ENCODE peak calls at places on chromosome 18, in five cellular contexts. X is GM23338, Z is HCT116, T is MM.1S, W is hepatocyte. E is an unnamed sample.

GRCh38 chr18:58397385-58398132 is 231.3 kb downstream of the ALPK2 start:
- DNase-seq in X (no peak), Z (no peak), T (no peak), W (no peak), E (no peak)

GRCh38 chr18:57738078-57738477 is 65.0 kb downstream of the ATP8B1 start:
- DNase-seq in X (no peak), Z (no peak), T (no peak), W (no peak), E (peak)

GRCh38 chr18:68549257-68549871 is 165.5 kb downstream of the TMX3 start:
- DNase-seq in X (no peak), Z (no peak), T (no peak), W (no peak), E (peak)

GRCh38 chr18:13308369-13308768 is 89.8 kb downstream of the LDLRAD4 start:
- DNase-seq in X (no peak), Z (no peak), T (no peak), W (no peak), E (no peak)

GRCh38 chr18:33210575-33211189 is 229.8 kb downstream of the CCDC178 start:
- DNase-seq in X (peak), Z (no peak), T (peak), W (peak), E (peak)

GRCh38 chr18:46152808-46153617 is 48.8 kb downstream of the HAUS1 start:
- DNase-seq in X (peak), Z (no peak), T (no peak), W (no peak), E (peak)

GRCh38 chr18:70279470-70279869 is 9.4 kb upstream of the SOCS6 start:
- DNase-seq in X (no peak), Z (no peak), T (no peak), W (no peak), E (no peak)

GRCh38 chr18:60059216-60059615 is 159.4 kb downstream of the PMAIP1 start:
- DNase-seq in X (no peak), Z (no peak), T (no peak), W (no peak), E (no peak)

GRCh38 chr18:25111382-25112070 is 240.4 kb downstream of the ZNF521 start:
- DNase-seq in X (peak), Z (no peak), T (no peak), W (no peak), E (no peak)

GRCh38 chr18:73893879-73894278 is 253.8 kb downstream of the FBXO15 start:
- DNase-seq in X (no peak), Z (no peak), T (no peak), W (no peak), E (no peak)

GRCh38 chr18:63604791-63605567 is 17.8 kb downstream of the SERPINB13 start:
- DNase-seq in X (no peak), Z (peak), T (no peak), W (no peak), E (peak)

GRCh38 chr18:67525328-67526110 is 9.0 kb upstream of the DSEL start:
- DNase-seq in X (peak), Z (no peak), T (no peak), W (peak), E (peak)

GRCh38 chr18:78192044-78192443 is 787.6 kb upstream of the SALL3 start:
- DNase-seq in X (no peak), Z (no peak), T (peak), W (peak), E (no peak)
- TF ChIP-seq EZH2phosphoT487 in X (no peak), Z (no peak), T (no peak), W (no peak), E (no peak)

GRCh38 chr18:10453261-10453884 is 1.1 kb upstream of the APCDD1 start:
- DNase-seq in X (no peak), Z (no peak), T (no peak), W (no peak), E (peak)

GRCh38 chr18:10455726-10456453 is 1.5 kb downstream of the APCDD1 start:
- DNase-seq in X (peak), Z (no peak), T (no peak), W (peak), E (no peak)

GRCh38 chr18:10456718-10457499 is 2.5 kb downstream of the APCDD1 start:
- DNase-seq in X (no peak), Z (no peak), T (no peak), W (no peak), E (no peak)

GRCh38 chr18:10453885-10454772 is at the start of gene APCDD1:
- DNase-seq in X (peak), Z (no peak), T (no peak), W (peak), E (peak)

DNA sequence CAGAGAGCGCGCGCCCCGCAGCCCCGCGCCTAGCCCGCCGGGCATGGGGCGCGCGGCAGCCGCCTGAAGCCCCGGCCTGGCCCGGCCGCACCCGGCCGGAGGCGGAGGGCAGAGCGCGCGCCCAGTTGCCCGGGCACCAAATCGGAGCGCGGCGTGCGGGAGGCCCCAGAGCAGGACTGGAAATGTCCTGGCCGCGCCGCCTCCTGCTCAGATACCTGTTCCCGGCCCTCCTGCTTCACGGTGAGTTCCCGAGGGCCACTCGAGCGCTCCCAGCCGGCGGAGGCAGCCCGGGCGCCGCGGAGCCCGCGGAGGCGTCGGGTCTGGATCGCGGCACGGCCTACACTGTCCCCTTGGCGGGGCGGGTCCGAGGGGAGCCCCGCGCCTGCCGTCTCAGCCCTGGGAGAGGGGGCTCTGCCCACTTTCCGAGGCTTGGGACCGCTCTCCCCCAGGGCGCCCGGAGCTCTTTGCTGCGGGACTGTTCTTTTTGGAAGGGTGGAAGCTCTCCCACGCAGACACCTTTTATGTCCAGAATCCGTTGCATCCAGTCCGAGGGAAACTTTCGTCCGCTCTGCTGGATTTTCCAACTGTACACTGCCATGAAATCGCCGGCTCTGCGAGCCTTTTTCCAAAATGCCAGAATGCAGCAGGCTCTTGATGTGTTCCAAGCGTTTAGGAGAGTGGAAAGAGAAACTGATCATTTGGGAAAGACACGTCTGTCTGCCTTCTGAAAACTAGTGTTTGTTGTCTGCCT is 540 bp downstream of the APCDD1 start:
- DNase-seq in X (peak), Z (no peak), T (peak), W (peak), E (peak)
- TF ChIP-seq EZH2 in X (peak), Z (no peak), T (no peak), W (no peak), E (no peak)

GRCh38 chr18:484749-485464 is 15.6 kb downstream of the COLEC12 start:
- DNase-seq in X (no peak), Z (no peak), T (no peak), W (no peak), E (no peak)
- TF ChIP-seq EZH2phosphoT487 in X (no peak), Z (no peak), T (no peak), W (no peak), E (no peak)

GRCh38 chr18:7116832-7117389 is 686 bp downstream of the LAMA1 start:
- DNase-seq in X (peak), Z (no peak), T (no peak), W (peak), E (peak)

GRCh38 chr18:7122376-7122775 is 4.8 kb upstream of the LAMA1 start:
- DNase-seq in X (no peak), Z (no peak), T (no peak), W (no peak), E (no peak)

GRCh38 chr18:7116001-7116831 is 1.4 kb downstream of the LAMA1 start:
- DNase-seq in X (peak), Z (no peak), T (no peak), W (peak), E (peak)

DNA sequence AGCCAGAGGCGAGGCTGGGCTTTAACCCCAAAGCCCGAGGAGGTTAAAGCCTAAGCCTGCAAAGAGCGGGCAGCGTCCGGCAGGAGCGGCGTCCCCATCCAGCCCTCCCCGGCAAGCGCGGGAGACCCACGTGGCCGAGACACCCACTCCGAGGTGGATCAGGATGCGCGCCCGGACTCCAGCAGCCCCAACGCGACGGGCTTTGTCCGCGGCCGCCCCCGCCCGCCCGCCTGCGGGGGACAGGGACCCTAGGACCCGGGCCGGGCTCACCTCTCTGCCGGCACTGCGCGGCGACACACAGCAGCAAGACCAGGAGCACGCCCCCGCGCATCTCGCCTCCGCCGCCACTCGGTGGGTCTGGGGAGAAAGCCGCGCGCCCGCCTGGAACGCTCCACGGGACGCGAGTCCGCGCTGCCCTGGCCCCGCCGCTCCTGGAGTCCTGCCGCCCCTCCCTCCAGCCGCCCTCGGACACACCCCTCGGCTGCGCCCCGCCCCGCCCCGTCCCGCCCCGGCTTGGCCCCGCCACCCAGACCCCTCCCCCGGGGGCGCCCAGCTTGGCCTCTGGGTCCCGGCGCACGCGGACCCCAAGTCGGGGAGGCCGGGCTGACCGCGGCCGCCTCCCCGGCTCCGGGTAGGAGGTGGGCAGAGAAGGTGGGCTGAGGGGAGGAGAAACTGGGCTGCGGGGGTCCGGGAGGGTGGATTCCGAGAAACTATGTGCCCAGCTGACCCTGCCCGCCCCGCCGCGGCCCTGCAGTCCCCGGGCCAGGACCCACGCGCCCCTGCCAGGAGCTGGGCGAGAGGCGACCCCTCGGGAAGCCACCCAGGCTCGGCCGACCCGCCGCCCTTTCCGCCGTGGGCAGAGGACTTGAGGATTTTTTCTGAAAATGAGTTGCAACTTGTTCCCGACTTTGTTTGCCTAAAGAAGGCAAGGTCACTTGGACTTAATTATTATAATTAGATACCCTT is at the start of gene LAMA1:
- DNase-seq in X (peak), Z (no peak), T (no peak), W (peak), E (peak)
- TF ChIP-seq EZH2 in X (no peak), Z (no peak), T (no peak), W (no peak), E (no peak)

GRCh38 chr18:51151568-51152511 is 45.6 kb downstream of the MEX3C start:
- DNase-seq in X (peak), Z (no peak), T (peak), W (no peak), E (no peak)
- TF ChIP-seq EZH2phosphoT487 in X (no peak), Z (no peak), T (no peak), W (no peak), E (no peak)

GRCh38 chr18:75207298-75208054 is 1.5 kb downstream of the PTGR3 start:
- DNase-seq in X (no peak), Z (no peak), T (no peak), W (no peak), E (peak)
- TF ChIP-seq EZH2 in X (peak), Z (no peak), T (no peak), W (no peak), E (no peak)

E was measured in GM23248.